ENCODE peak calls at places on chromosomes 2 and 18, in six cellular contexts. B, Z, A, S, J and T are unnamed samples.

GRCh38 chr2:112229365-112229764 is 25.5 kb downstream of the ZC3H8 start:
- DNase-seq in B (no peak), Z (no peak), A (no peak), S (no peak), J (no peak), T (peak)

GRCh38 chr2:142965464-142965863 is 88.0 kb downstream of the KYNU start:
- DNase-seq in B (no peak), Z (no peak), A (no peak), S (no peak), J (no peak), T (peak)

GRCh38 chr18:79494936-79495335 is 99.2 kb downstream of the NFATC1 start:
- DNase-seq in B (no peak), Z (no peak), A (no peak), S (no peak), J (no peak), T (no peak)

GRCh38 chr2:241015439-241015838 is 17.0 kb downstream of the SNED1 start:
- DNase-seq in B (no peak), Z (no peak), A (no peak), S (no peak), J (no peak), T (no peak)

GRCh38 chr2:20229322-20230201 is 4.6 kb upstream of the SDC1 start:
- DNase-seq in B (no peak), Z (no peak), A (no peak), S (no peak), J (no peak), T (peak)

GRCh38 chr2:113167962-113168340 is 5.8 kb upstream of the PSD4 start:
- DNase-seq in B (no peak), Z (no peak), A (no peak), S (no peak), J (no peak), T (no peak)

GRCh38 chr18:12843420-12844346 is 40.4 kb downstream of the PTPN2 start:
- DNase-seq in B (no peak), Z (no peak), A (no peak), S (no peak), J (no peak), T (no peak)

GRCh38 chr2:29810956-29811355 is 110.4 kb downstream of the ALK start:
- DNase-seq in B (no peak), Z (no peak), A (no peak), S (no peak), J (no peak), T (no peak)

GRCh38 chr2:32810909-32811495 is 135.8 kb upstream of the LTBP1 start:
- DNase-seq in B (no peak), Z (no peak), A (no peak), S (no peak), J (no peak), T (no peak)

GRCh38 chr2:73969356-73969755 is 15.4 kb upstream of the TET3 start:
- DNase-seq in B (no peak), Z (no peak), A (no peak), S (no peak), J (no peak), T (peak)

GRCh38 chr2:240974771-240975572 is 23.4 kb upstream of the SNED1 start:
- DNase-seq in B (no peak), Z (no peak), A (no peak), S (no peak), J (no peak), T (no peak)

GRCh38 chr2:122237506-122237905 is 482.1 kb downstream of the TSN start:
- DNase-seq in B (no peak), Z (no peak), A (no peak), S (no peak), J (no peak), T (no peak)

GRCh38 chr18:49616618-49617328 is 54.9 kb downstream of the LIPG start:
- DNase-seq in B (no peak), Z (no peak), A (no peak), S (no peak), J (no peak), T (no peak)

GRCh38 chr2:174024524-174025270 is 59.5 kb upstream of the SP3 start:
- DNase-seq in B (no peak), Z (no peak), A (no peak), S (no peak), J (no peak), T (peak)

GRCh38 chr2:25885933-25886332 is 7.6 kb upstream of the ASXL2 start:
- DNase-seq in B (peak), Z (no peak), A (no peak), S (no peak), J (no peak), T (peak)

GRCh38 chr18:28189400-28190239 is 12.7 kb upstream of the CDH2 start:
- DNase-seq in B (peak), Z (no peak), A (no peak), S (peak), J (no peak), T (peak)